ENCODE peak calls at places on chromosomes 3 and 15, in five cellular contexts. R, N, K, W and P are unnamed samples.

GRCh38 chr3:141851411-141851810 is 25.0 kb upstream of the ATP1B3 start:
- DNase-seq in W (no peak), K (no peak), N (no peak), R (no peak), P (no peak)

GRCh38 chr15:69795601-69796000 is 302.1 kb downstream of the TLE3 start:
- DNase-seq in N (no peak), R (no peak), W (no peak), K (peak; percentile 12), P (no peak)

GRCh38 chr3:43349759-43350158 is 63.4 kb downstream of the SNRK start:
- DNase-seq in R (no peak), N (no peak), W (no peak), K (no peak), P (no peak)

GRCh38 chr3:119643094-119643493 is 17.3 kb downstream of the POPDC2 start:
- DNase-seq in N (no peak), W (no peak), K (no peak), R (no peak), P (no peak)

GRCh38 chr3:72657666-72658065 is 190.6 kb downstream of the SHQ1 start:
- DNase-seq in N (peak; percentile 29), W (no peak), K (no peak), R (peak; percentile 29), P (no peak)

GRCh38 chr15:88913017-88913849 is at the start of gene MFGE8:
- DNase-seq in K (peak; percentile 92), W (peak; percentile 42), N (peak; percentile 82), R (peak; percentile 55), P (peak; percentile 18)

GRCh38 chr15:89740137-89740536 is 10.9 kb downstream of the MESP1 start:
- DNase-seq in K (peak; percentile 85), N (peak; percentile 82), W (no peak), R (peak; percentile 36), P (peak; percentile 22)

GRCh38 chr15:27179789-27180188 is 208.8 kb downstream of the GABRG3 start:
- DNase-seq in N (no peak), R (no peak), W (no peak), K (no peak), P (no peak)

GRCh38 chr3:16885948-16886683 is 1.4 kb downstream of the PLCL2 start:
- DNase-seq in W (no peak), N (no peak), K (no peak), R (no peak), P (no peak)

GRCh38 chr3:172591876-172592771 is 68.9 kb upstream of the TNFSF10 start:
- DNase-seq in N (peak; percentile 66), R (peak; percentile 42), W (peak; percentile 50), K (no peak), P (no peak)

GRCh38 chr15:60301024-60301423 is 96.8 kb downstream of the ANXA2 start:
- DNase-seq in K (no peak), W (no peak), N (no peak), R (no peak), P (no peak)